ENCODE peak calls at places on chromosomes 16 and 17, in seven cellular contexts. C is IMR-90, P is stomach, U is body of pancreas, S is neural progenitor cell, K is pancreas, M is Peyer's patch. Y is an unnamed sample.
A peak's percentile ranks its signal among the peaks of the same experiment; 100 is the strongest.

GRCh38 chr16:88298166-88298881 is 84.4 kb upstream of the ZNF469 start:
- DNase-seq in C (peak; percentile 60), P (no peak), U (no peak), S (no peak), K (no peak), M (no peak), Y (no peak)

GRCh38 chr17:69141802-69142472 is at the start of gene ABCA6:
- DNase-seq in C (no peak), P (no peak), U (no peak), S (no peak), K (no peak), M (no peak), Y (no peak)

GRCh38 chr17:30235386-30236296 is at the start of gene SLC6A4:
- DNase-seq in C (no peak), P (no peak), U (no peak), S (peak; percentile 72), K (no peak), M (no peak), Y (peak; percentile 86)

GRCh38 chr17:12415031-12415430 is 250.7 kb upstream of the MYOCD start:
- DNase-seq in C (peak; percentile 94), P (no peak), U (no peak), S (no peak), K (no peak), M (no peak), Y (peak; percentile 39)

GRCh38 chr17:21300601-21301571 is 16.4 kb downstream of the MAP2K3 start:
- DNase-seq in C (no peak), P (no peak), U (no peak), S (no peak), K (no peak), M (peak; percentile 50), Y (peak; percentile 45)

GRCh38 chr17:80991645-80992076 is at the start of gene CHMP6:
- DNase-seq in C (peak; percentile 76), P (peak; percentile 79), U (peak; percentile 75), S (peak; percentile 89), K (peak; percentile 65), M (peak; percentile 82), Y (peak; percentile 98)

GRCh38 chr16:50298591-50299507 is 32.5 kb downstream of the ADCY7 start:
- DNase-seq in C (no peak), P (no peak), U (no peak), S (no peak), K (no peak), M (no peak), Y (peak; percentile 63)

GRCh38 chr16:85639529-85640253 is 26.6 kb downstream of the GSE1 start:
- DNase-seq in C (no peak), P (peak; percentile 78), U (peak; percentile 69), S (no peak), K (peak; percentile 84), M (peak; percentile 70), Y (peak; percentile 72)

GRCh38 chr17:35338230-35338629 is 35.2 kb downstream of the SLFN11 start:
- DNase-seq in C (no peak), P (no peak), U (no peak), S (no peak), K (no peak), M (no peak), Y (no peak)

GRCh38 chr16:8530756-8531155 is 59.6 kb downstream of the TMEM114 start:
- DNase-seq in C (no peak), P (no peak), U (no peak), S (no peak), K (no peak), M (no peak), Y (no peak)

GRCh38 chr16:12405083-12405482 is 398.6 kb downstream of the CPPED1 start:
- DNase-seq in C (no peak), P (no peak), U (no peak), S (no peak), K (no peak), M (no peak), Y (no peak)

GRCh38 chr17:30372755-30373154 is 6.0 kb upstream of the CPD start:
- DNase-seq in C (peak; percentile 80), P (no peak), U (no peak), S (no peak), K (no peak), M (no peak), Y (peak; percentile 20)

GRCh38 chr17:33684714-33685113 is 391.6 kb upstream of the ASIC2 start:
- DNase-seq in C (no peak), P (no peak), U (no peak), S (no peak), K (no peak), M (no peak), Y (no peak)

GRCh38 chr17:80989586-80989913 is 2.1 kb upstream of the CHMP6 start:
- DNase-seq in C (no peak), P (no peak), U (peak; percentile 12), S (no peak), K (no peak), M (no peak), Y (no peak)

GRCh38 chr16:73326221-73326620 is 278.3 kb upstream of the ZFHX3 start:
- DNase-seq in C (no peak), P (no peak), U (no peak), S (no peak), K (no peak), M (no peak), Y (no peak)

GRCh38 chr17:67633751-67634191 is 84.0 kb upstream of the NOL11 start:
- DNase-seq in C (peak; percentile 41), P (no peak), U (no peak), S (no peak), K (no peak), M (no peak), Y (no peak)

GRCh38 chr16:61146429-61146828 is 889.8 kb downstream of the CDH8 start:
- DNase-seq in C (no peak), P (no peak), U (no peak), S (no peak), K (no peak), M (no peak), Y (no peak)

GRCh38 chr16:83301966-83302365 is 505.8 kb upstream of the HSBP1 start:
- DNase-seq in C (peak; percentile 61), P (no peak), U (no peak), S (no peak), K (no peak), M (no peak), Y (no peak)

GRCh38 chr16:56889206-56889605 is 24.2 kb downstream of the SLC12A3 start:
- DNase-seq in C (no peak), P (peak; percentile 61), U (no peak), S (no peak), K (no peak), M (no peak), Y (no peak)

GRCh38 chr17:21287703-21288449 is 3.4 kb downstream of the MAP2K3 start:
- DNase-seq in C (peak; percentile 97), P (peak; percentile 99), U (peak; percentile 98), S (no peak), K (peak; percentile 98), M (peak; percentile 98), Y (peak; percentile 34)

GRCh38 chr16:52705192-52705591 is 158.2 kb upstream of the TOX3 start:
- DNase-seq in C (no peak), P (no peak), U (no peak), S (no peak), K (no peak), M (no peak), Y (no peak)

GRCh38 chr16:17416461-17417221 is 54.1 kb downstream of the XYLT1 start:
- DNase-seq in C (peak; percentile 38), P (no peak), U (peak; percentile 22), S (no peak), K (peak; percentile 18), M (no peak), Y (peak; percentile 70)

GRCh38 chr16:8753411-8754054 is 43.9 kb downstream of the TMEM186 start:
- DNase-seq in C (no peak), P (peak; percentile 38), U (peak; percentile 32), S (no peak), K (peak; percentile 38), M (no peak), Y (no peak)

GRCh38 chr16:90020260-90020837 is 1.1 kb upstream of the DBNDD1 start:
- DNase-seq in C (peak; percentile 36), P (no peak), U (no peak), S (no peak), K (no peak), M (no peak), Y (peak; percentile 78)
- H3K4me3 ChIP-seq in C (no peak overlapping the region), P (peak overlapping the region; percentile 95), U (no peak overlapping the region), S (peak overlapping the region; percentile 93), K (peak overlapping the region; percentile 89), M (peak overlapping the region; percentile 92), Y (peak overlapping the region; percentile 60)

DNA sequence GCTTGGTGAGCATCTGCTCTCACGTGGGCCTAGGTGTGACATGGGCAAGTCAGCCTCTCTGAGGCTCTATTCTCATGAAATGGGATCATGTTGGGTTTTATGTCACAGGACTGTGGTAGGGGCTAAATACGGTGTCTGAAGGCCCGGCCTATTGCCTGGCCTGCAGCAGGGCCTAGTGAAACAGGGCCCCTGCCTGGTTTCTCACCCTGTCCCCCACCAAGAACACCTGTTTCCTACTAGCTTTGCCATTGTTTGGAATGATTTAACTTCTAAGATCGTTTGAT is 29.1 kb downstream of the POLR3E start:
- DNase-seq in C (no peak), P (no peak), U (no peak), S (no peak), K (no peak), M (no peak), Y (no peak)
- H3K36me3 ChIP-seq in C (peaks cover 61% of the 10 kb centered on the region), P (peaks cover 86% of the 10 kb centered on the region), U (no peaks in the 10 kb centered on the region), S (no peaks in the 10 kb centered on the region), K (no peaks in the 10 kb centered on the region), M (peaks cover 80% of the 10 kb centered on the region), Y (peaks cover 44% of the 10 kb centered on the region)

DNA sequence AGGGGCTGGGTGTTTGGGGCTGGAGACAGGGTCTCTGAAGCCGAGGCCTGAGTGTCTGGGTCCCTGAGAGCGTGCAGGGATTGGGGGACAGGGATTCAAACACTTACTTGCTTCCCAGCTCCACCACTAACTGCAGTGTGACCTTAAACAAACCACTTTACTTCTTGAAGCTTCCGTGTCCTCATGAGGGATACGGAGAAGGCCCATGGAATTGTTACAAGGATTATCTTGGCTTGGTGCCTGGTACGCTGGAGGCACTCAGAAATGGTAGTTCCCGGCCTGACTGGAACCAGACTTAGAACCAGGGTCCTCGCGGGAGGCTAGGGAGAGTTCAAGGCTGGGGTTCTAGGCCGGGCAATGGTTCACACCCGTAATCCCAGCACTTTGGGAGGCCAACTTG is 2.9 kb upstream of the CXCL16 start:
- DNase-seq in C (no peak), P (no peak), U (no peak), S (no peak), K (no peak), M (no peak), Y (no peak)
- H3K27me3 ChIP-seq in C (peaks cover 79% of the 10 kb centered on the region), P (peaks cover 43% of the 10 kb centered on the region), U (no peaks in the 10 kb centered on the region), S (peaks cover 93% of the 10 kb centered on the region), K (no peaks in the 10 kb centered on the region), M (peaks cover 3% of the 10 kb centered on the region), Y (peaks cover 57% of the 10 kb centered on the region)

GRCh38 chr17:29045734-29046133 is 2.8 kb downstream of the PIPOX start:
- DNase-seq in C (no peak), P (no peak), U (no peak), S (no peak), K (no peak), M (no peak), Y (no peak)
- H3K4me3 ChIP-seq in C (no peak overlapping the region), P (no peak overlapping the region), U (no peak overlapping the region), S (no peak overlapping the region), K (no peak overlapping the region), M (no peak overlapping the region), Y (no peak overlapping the region)

GRCh38 chr16:68068926-68069325 is 16.2 kb upstream of the NFATC3 start:
- DNase-seq in C (no peak), P (no peak), U (no peak), S (no peak), K (no peak), M (no peak), Y (no peak)
- H3K36me3 ChIP-seq in C (peaks cover 28% of the 10 kb centered on the region), P (peaks cover 72% of the 10 kb centered on the region), U (no peaks in the 10 kb centered on the region), S (no peaks in the 10 kb centered on the region), K (no peaks in the 10 kb centered on the region), M (peaks cover 11% of the 10 kb centered on the region), Y (peaks cover 28% of the 10 kb centered on the region)

GRCh38 chr17:61405686-61406542 is 6.3 kb downstream of the TBX2 start:
- DNase-seq in C (peak; percentile 27), P (no peak), U (no peak), S (no peak), K (no peak), M (peak; percentile 44), Y (peak; percentile 70)
- H3K27me3 ChIP-seq in C (no peaks in the 10 kb centered on the region), P (peaks cover 100% of the 10 kb centered on the region), U (no peaks in the 10 kb centered on the region), S (peaks cover 100% of the 10 kb centered on the region), K (no peaks in the 10 kb centered on the region), M (peaks cover 51% of the 10 kb centered on the region), Y (peaks cover 99% of the 10 kb centered on the region)